ENCODE peak calls at places on chromosomes 16 and 17, in seven cellular contexts. P is cardiac fibroblast, F is lower lobe of right lung, U is kidney glomerular epithelial cell, I is hypothalamus, Q is H7, T is aorta. B is an unnamed sample.

GRCh38 chr16:12518238-12519004 is 285.3 kb downstream of the CPPED1 start:
- DNase-seq in P (no peak), F (no peak), U (no peak), I (no peak), Q (no peak), T (no peak), B (peak; percentile 40)

GRCh38 chr16:1731073-1731472 is 25.1 kb downstream of the MAPK8IP3 start:
- DNase-seq in P (no peak), F (no peak), U (no peak), I (no peak), Q (no peak), T (no peak), B (no peak)

GRCh38 chr16:87780385-87780989 is 14.7 kb upstream of the KLHDC4 start:
- DNase-seq in P (peak; percentile 57), F (peak; percentile 81), U (no peak), I (peak; percentile 6), Q (no peak), T (peak; percentile 83), B (no peak)

GRCh38 chr16:674968-675883 is at the start of gene RHBDL1:
- DNase-seq in P (peak; percentile 33), F (peak; percentile 68), U (no peak), I (peak; percentile 33), Q (peak; percentile 92), T (no peak), B (no peak)

GRCh38 chr17:77211681-77212080 is 70.9 kb downstream of the SEC14L1 start:
- DNase-seq in P (no peak), F (no peak), U (no peak), I (no peak), Q (no peak), T (no peak), B (no peak)

GRCh38 chr16:29972500-29972899 is 1.2 kb upstream of the TAOK2 start:
- DNase-seq in P (no peak), F (no peak), U (no peak), I (no peak), Q (no peak), T (no peak), B (no peak)

GRCh38 chr17:43542854-43543253 is 3.3 kb downstream of the ETV4 start:
- DNase-seq in P (no peak), F (no peak), U (no peak), I (no peak), Q (no peak), T (no peak), B (no peak)

GRCh38 chr17:78789663-78790181 is 7.6 kb upstream of the CYTH1 start:
- DNase-seq in P (peak; percentile 57), F (peak; percentile 87), U (no peak), I (no peak), Q (no peak), T (peak; percentile 91), B (no peak)

GRCh38 chr17:48554412-48555090 is 9.6 kb upstream of the HOXB2 start:
- DNase-seq in P (peak; percentile 47), F (no peak), U (no peak), I (no peak), Q (peak; percentile 80), T (no peak), B (no peak)

GRCh38 chr17:3896108-3897099 is 3.6 kb upstream of the CAMKK1 start:
- DNase-seq in P (no peak), F (peak; percentile 62), U (no peak), I (peak; percentile 45), Q (no peak), T (no peak), B (no peak)

GRCh38 chr16:88352261-88353200 is 30.2 kb upstream of the ZNF469 start:
- DNase-seq in P (peak; percentile 14), F (peak; percentile 34), U (no peak), I (no peak), Q (no peak), T (peak; percentile 26), B (no peak)

GRCh38 chr17:49404906-49405305 is 9.8 kb downstream of the PHB1 start:
- DNase-seq in P (no peak), F (no peak), U (no peak), I (no peak), Q (no peak), T (no peak), B (no peak)